ENCODE peak calls at places on chromosomes 6 and 20, in five cellular contexts. S is RPMI8226, D is pons, Z is T-helper 1 cell, P is T-helper 9 cell. N is an unnamed sample.

GRCh38 chr6:20542927-20543602 is 8.8 kb downstream of the CDKAL1 start:
- DNase-seq in S (peak), D (no peak), Z (no peak), P (no peak), N (peak)

GRCh38 chr6:26064619-26065257 is 22.5 kb upstream of the HFE start:
- DNase-seq in S (peak), D (peak), Z (peak), P (peak), N (peak)

GRCh38 chr6:7050911-7051779 is 56.6 kb upstream of the RREB1 start:
- DNase-seq in S (peak), D (no peak), Z (peak), P (peak), N (peak)

GRCh38 chr20:14799671-14800070 is 462.3 kb upstream of the FLRT3 start:
- DNase-seq in S (no peak), D (no peak), Z (no peak), P (no peak), N (no peak)

GRCh38 chr20:63042448-63043071 is 35.8 kb upstream of the BHLHE23 start:
- DNase-seq in S (no peak), D (no peak), Z (no peak), P (no peak), N (no peak)

GRCh38 chr6:6661684-6662083 is 73.2 kb downstream of the LY86 start:
- DNase-seq in S (peak), D (peak), Z (no peak), P (no peak), N (peak)

GRCh38 chr6:136501514-136501913 is 48.7 kb downstream of the MAP7 start:
- DNase-seq in S (no peak), D (no peak), Z (no peak), P (no peak), N (no peak)

GRCh38 chr20:41131594-41132387 is 5.6 kb upstream of the PLCG1 start:
- DNase-seq in S (no peak), D (no peak), Z (no peak), P (no peak), N (no peak)

GRCh38 chr20:51498765-51499540 is 43.6 kb downstream of the NFATC2 start:
- DNase-seq in S (no peak), D (no peak), Z (no peak), P (no peak), N (no peak)

GRCh38 chr20:37907677-37908397 is 4.9 kb downstream of the VSTM2L start:
- DNase-seq in S (no peak), D (no peak), Z (no peak), P (no peak), N (peak)

GRCh38 chr6:137912813-137913212 is 45.8 kb downstream of the TNFAIP3 start:
- DNase-seq in S (no peak), D (no peak), Z (no peak), P (no peak), N (no peak)

GRCh38 chr20:62602550-62602949 is 39.8 kb upstream of the SLCO4A1 start:
- DNase-seq in S (peak), D (no peak), Z (no peak), P (no peak), N (no peak)

GRCh38 chr6:106051241-106051640 is 34.9 kb upstream of the PRDM1 start:
- DNase-seq in S (no peak), D (no peak), Z (no peak), P (no peak), N (no peak)

GRCh38 chr6:28443112-28443773 is at the start of gene ZSCAN23:
- DNase-seq in S (peak), D (peak), Z (peak), P (peak), N (peak)

GRCh38 chr20:37565134-37565811 is 37.6 kb upstream of the BLCAP start:
- DNase-seq in S (no peak), D (no peak), Z (no peak), P (no peak), N (peak)

GRCh38 chr20:29427201-29428060 is 1830.0 kb upstream of the DEFB115 start:
- DNase-seq in S (no peak), D (no peak), Z (no peak), P (no peak), N (peak)

GRCh38 chr6:140897804-140898573 is 1234.7 kb upstream of the GJE1 start:
- DNase-seq in S (peak), D (no peak), Z (no peak), P (no peak), N (no peak)

GRCh38 chr20:8326196-8326595 is 194.1 kb downstream of the PLCB1 start:
- DNase-seq in S (no peak), D (no peak), Z (no peak), P (no peak), N (no peak)

N was measured in NCI-H146.